ENCODE peak calls at places on chromosomes 12 and 14, in nine cellular contexts. T is endothelial cell, W is adrenal gland, X is GM23338, H is A549, C is dorsolateral prefrontal cortex, A is stomach, N is cardiac fibroblast, R is GM10248. G is an unnamed sample.

GRCh38 chr12:7834701-7835100 is 38.0 kb downstream of the SLC2A14 start:
- DNase-seq in T (no peak), W (no peak), X (no peak), H (no peak), C (no peak), A (no peak), N (no peak), R (no peak), G (no peak)

GRCh38 chr14:79972230-79972629 is 239.1 kb downstream of the DIO2 start:
- DNase-seq in T (no peak), W (no peak), X (no peak), H (no peak), C (no peak), A (no peak), N (peak; percentile 16), R (no peak), G (no peak)

GRCh38 chr12:65086236-65086635 is 34.9 kb downstream of the WIF1 start:
- DNase-seq in T (no peak), W (no peak), X (no peak), H (no peak), C (no peak), A (no peak), N (no peak), R (no peak), G (no peak)

GRCh38 chr12:188910-189621 is 24.9 kb downstream of the SLC6A12 start:
- DNase-seq in T (peak; percentile 79), W (no peak), X (peak; percentile 89), H (peak; percentile 58), C (peak; percentile 44), A (peak; percentile 57), N (peak; percentile 53), R (peak; percentile 79), G (peak; percentile 88)

GRCh38 chr14:22979748-22980392 is 2.5 kb downstream of the AJUBA start:
- DNase-seq in T (no peak), W (no peak), X (no peak), H (peak; percentile 18), C (no peak), A (no peak), N (peak; percentile 12), R (no peak), G (no peak)

GRCh38 chr12:48454675-48455074 is 17.7 kb upstream of the ANP32D start:
- DNase-seq in T (no peak), W (peak; percentile 16), X (peak; percentile 59), H (peak; percentile 50), C (no peak), A (no peak), N (peak; percentile 50), R (no peak), G (no peak)

GRCh38 chr12:50050410-50051280 is 6.8 kb upstream of the ASIC1 start:
- DNase-seq in T (peak; percentile 40), W (peak; percentile 54), X (peak; percentile 78), H (no peak), C (no peak), A (peak; percentile 69), N (peak; percentile 66), R (no peak), G (no peak)

GRCh38 chr14:49106721-49107689 is 479.2 kb downstream of the RPS29 start:
- DNase-seq in T (no peak), W (peak; percentile 31), X (no peak), H (no peak), C (no peak), A (no peak), N (no peak), R (no peak), G (no peak)

GRCh38 chr14:26606729-26607128 is 8.9 kb upstream of the NOVA1 start:
- DNase-seq in T (no peak), W (no peak), X (no peak), H (no peak), C (no peak), A (no peak), N (peak; percentile 11), R (no peak), G (no peak)

GRCh38 chr12:98369601-98370000 is 145.8 kb upstream of the TMPO start:
- DNase-seq in T (no peak), W (no peak), X (no peak), H (no peak), C (no peak), A (no peak), N (peak; percentile 36), R (no peak), G (no peak)

GRCh38 chr14:42241101-42241500 is 634.4 kb downstream of the LRFN5 start:
- DNase-seq in T (no peak), W (no peak), X (no peak), H (no peak), C (no peak), A (no peak), N (no peak), R (no peak), G (no peak)

GRCh38 chr14:50835280-50835679 is 4.3 kb upstream of the NIN start:
- DNase-seq in T (no peak), W (no peak), X (no peak), H (no peak), C (no peak), A (no peak), N (peak; percentile 85), R (no peak), G (peak; percentile 40)

GRCh38 chr14:95885866-95886265 is 9.2 kb downstream of the TUNAR start:
- DNase-seq in T (no peak), W (no peak), X (no peak), H (no peak), C (no peak), A (peak; percentile 55), N (no peak), R (no peak), G (no peak)

GRCh38 chr12:116430911-116431565 is 128.1 kb upstream of the MAP1LC3B2 start:
- DNase-seq in T (no peak), W (no peak), X (no peak), H (no peak), C (no peak), A (no peak), N (no peak), R (no peak), G (no peak)

GRCh38 chr14:76067536-76067935 is 82.0 kb downstream of the IFT43 start:
- DNase-seq in T (no peak), W (no peak), X (no peak), H (no peak), C (no peak), A (no peak), N (no peak), R (no peak), G (no peak)

GRCh38 chr12:12470751-12471300 is 91.8 kb downstream of the DUSP16 start:
- DNase-seq in T (no peak), W (no peak), X (no peak), H (no peak), C (no peak), A (no peak), N (no peak), R (no peak), G (no peak)

GRCh38 chr12:57461904-57462306 is 2.3 kb downstream of the GLI1 start:
- DNase-seq in T (no peak), W (no peak), X (no peak), H (no peak), C (no peak), A (no peak), N (no peak), R (peak; percentile 40), G (peak; percentile 56)

GRCh38 chr14:64303471-64303917 is 9.3 kb upstream of the ESR2 start:
- DNase-seq in T (no peak), W (no peak), X (peak; percentile 94), H (peak; percentile 64), C (no peak), A (no peak), N (peak; percentile 75), R (peak; percentile 77), G (peak; percentile 70)

GRCh38 chr14:24392327-24393098 is 6.3 kb upstream of the NYNRIN start:
- DNase-seq in T (no peak), W (no peak), X (peak; percentile 45), H (peak; percentile 62), C (no peak), A (no peak), N (peak; percentile 79), R (no peak), G (no peak)

GRCh38 chr12:75389061-75389460 is 1.8 kb upstream of the GLIPR1L2 start:
- DNase-seq in T (no peak), W (no peak), X (no peak), H (peak; percentile 16), C (no peak), A (no peak), N (peak; percentile 62), R (no peak), G (no peak)

GRCh38 chr12:107435072-107435471 is 250.5 kb upstream of the PWP1 start:
- DNase-seq in T (no peak), W (no peak), X (peak; percentile 34), H (no peak), C (no peak), A (no peak), N (no peak), R (no peak), G (no peak)

GRCh38 chr12:124407074-124407473 is 112.2 kb downstream of the RFLNA start:
- DNase-seq in T (no peak), W (no peak), X (peak; percentile 39), H (no peak), C (peak; percentile 66), A (no peak), N (no peak), R (no peak), G (no peak)
- TF ChIP-seq CTCF in T (no peak), W (no peak), X (peak; percentile 53), H (no peak), C (peak; percentile 19), A (no peak), N (no peak), R (no peak), G (no peak)

DNA sequence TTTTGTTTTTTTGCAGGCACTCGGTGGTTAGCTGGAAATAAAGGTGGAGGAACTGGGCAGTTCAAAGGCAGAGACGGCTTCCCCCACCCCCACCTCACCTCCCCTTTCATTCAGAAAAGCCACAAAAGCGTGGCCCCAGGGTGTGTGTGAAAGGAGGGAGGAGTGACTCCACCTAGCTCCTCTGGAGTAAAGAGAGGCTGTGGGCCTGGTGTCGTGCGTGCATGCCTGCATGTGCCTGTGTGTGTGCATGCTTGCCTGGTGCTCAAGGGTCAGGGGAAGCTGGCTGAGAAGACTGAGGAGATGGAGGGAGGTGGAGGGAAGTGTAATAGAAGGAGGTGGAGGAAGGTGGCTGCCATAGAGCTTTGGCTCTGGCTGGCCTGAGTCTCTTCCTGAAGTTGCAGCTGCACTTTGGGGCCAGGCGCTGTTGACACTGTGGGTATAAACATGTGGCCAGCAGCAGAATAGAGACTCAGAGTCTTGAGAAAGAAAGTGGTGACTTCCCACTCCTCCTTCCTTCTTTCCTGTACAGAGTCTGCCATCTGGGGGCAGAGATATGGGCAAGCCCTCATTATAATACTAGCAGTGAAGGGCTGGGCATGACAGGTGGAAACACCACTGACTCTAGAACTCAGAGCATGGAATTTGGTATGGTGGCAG is 36.9 kb upstream of the SINHCAF start:
- DNase-seq in T (no peak), W (no peak), X (peak; percentile 66), H (peak; percentile 15), C (no peak), A (peak; percentile 50), N (no peak), R (peak; percentile 63), G (peak; percentile 47)
- TF ChIP-seq CTCF in T (no peak), W (no peak), X (peak; percentile 33), H (no peak), C (no peak), A (no peak), N (no peak), R (peak; percentile 43), G (peak; percentile 22)

GRCh38 chr12:112198120-112198733 is 72.9 kb downstream of the TRAFD1 start:
- DNase-seq in T (peak; percentile 64), W (peak; percentile 47), X (peak; percentile 94), H (peak; percentile 75), C (peak; percentile 66), A (peak; percentile 46), N (peak; percentile 71), R (peak; percentile 78), G (peak; percentile 75)
- TF ChIP-seq CTCF in T (peak; percentile 42), W (peak; percentile 54), X (peak; percentile 92), H (peak; percentile 71), C (peak; percentile 73), A (peak; percentile 36), N (peak; percentile 71), R (peak; percentile 67), G (peak; percentile 48)

GRCh38 chr14:93734961-93735360 is 53.3 kb downstream of the PRIMA1 start:
- DNase-seq in T (no peak), W (no peak), X (no peak), H (no peak), C (no peak), A (no peak), N (no peak), R (no peak), G (no peak)
- TF ChIP-seq CTCF in T (no peak), W (no peak), X (no peak), H (no peak), C (no peak), A (no peak), N (no peak), R (no peak), G (no peak)